ENCODE peak calls at places on chromosomes 1 and 21, in four cellular contexts. One of them, this sample, is unnamed.

GRCh38 chr1:220879509-220880366 is 495 bp downstream of the HLX start:
- DNase-seq in heart left ventricle: peak; percentile 83
- DNase-seq in adrenal gland: peak; percentile 46
- DNase-seq in left ventricle myocardium inferior: peak; percentile 64
- DNase-seq in this sample: peak; percentile 47

GRCh38 chr1:66383168-66383567 is 150.8 kb upstream of the SGIP1 start:
- DNase-seq in heart left ventricle: no peak
- DNase-seq in adrenal gland: no peak
- DNase-seq in left ventricle myocardium inferior: no peak
- DNase-seq in this sample: no peak

GRCh38 chr1:9529190-9529589 is 10.1 kb upstream of the SLC25A33 start:
- DNase-seq in heart left ventricle: no peak
- DNase-seq in adrenal gland: no peak
- DNase-seq in left ventricle myocardium inferior: no peak
- DNase-seq in this sample: peak; percentile 17

GRCh38 chr1:9537863-9538668 is 1.2 kb upstream of the SLC25A33 start:
- DNase-seq in heart left ventricle: no peak
- DNase-seq in adrenal gland: no peak
- DNase-seq in left ventricle myocardium inferior: no peak
- DNase-seq in this sample: no peak

GRCh38 chr1:213953816-213954215 is 34.0 kb upstream of the PROX1 start:
- DNase-seq in heart left ventricle: no peak
- DNase-seq in adrenal gland: no peak
- DNase-seq in left ventricle myocardium inferior: no peak
- DNase-seq in this sample: no peak

GRCh38 chr1:168443899-168444298 is 99.9 kb downstream of the XCL2 start:
- DNase-seq in heart left ventricle: no peak
- DNase-seq in adrenal gland: no peak
- DNase-seq in left ventricle myocardium inferior: no peak
- DNase-seq in this sample: no peak

GRCh38 chr1:201739492-201740085 is 89.4 kb upstream of the IPO9 start:
- DNase-seq in heart left ventricle: peak; percentile 82
- DNase-seq in adrenal gland: peak; percentile 64
- DNase-seq in left ventricle myocardium inferior: peak; percentile 74
- DNase-seq in this sample: peak; percentile 61

GRCh38 chr1:218823291-218823900 is 350.3 kb upstream of the LYPLAL1 start:
- DNase-seq in heart left ventricle: no peak
- DNase-seq in adrenal gland: no peak
- DNase-seq in left ventricle myocardium inferior: no peak
- DNase-seq in this sample: peak; percentile 81

GRCh38 chr1:22913421-22913820 is 59.2 kb downstream of the LACTBL1 start:
- DNase-seq in heart left ventricle: no peak
- DNase-seq in adrenal gland: no peak
- DNase-seq in left ventricle myocardium inferior: no peak
- DNase-seq in this sample: no peak

GRCh38 chr1:77716065-77716464 is 33.6 kb upstream of the ZZZ3 start:
- DNase-seq in heart left ventricle: no peak
- DNase-seq in adrenal gland: no peak
- DNase-seq in left ventricle myocardium inferior: no peak
- DNase-seq in this sample: no peak

GRCh38 chr1:44602675-44603610 is 71.3 kb downstream of the TMEM53 start:
- DNase-seq in heart left ventricle: no peak
- DNase-seq in adrenal gland: no peak
- DNase-seq in left ventricle myocardium inferior: no peak
- DNase-seq in this sample: no peak

GRCh38 chr1:109783436-109783835 is 19.7 kb upstream of the EPS8L3 start:
- DNase-seq in heart left ventricle: no peak
- DNase-seq in adrenal gland: peak; percentile 54
- DNase-seq in left ventricle myocardium inferior: peak; percentile 11
- DNase-seq in this sample: peak; percentile 78

GRCh38 chr1:192702212-192702993 is 66.5 kb downstream of the RGS13 start:
- DNase-seq in heart left ventricle: no peak
- DNase-seq in adrenal gland: no peak
- DNase-seq in left ventricle myocardium inferior: no peak
- DNase-seq in this sample: peak; percentile 67

GRCh38 chr1:233480198-233480597 is 133.7 kb upstream of the KCNK1 start:
- DNase-seq in heart left ventricle: no peak
- DNase-seq in adrenal gland: no peak
- DNase-seq in left ventricle myocardium inferior: peak; percentile 15
- DNase-seq in this sample: no peak

GRCh38 chr21:15132781-15133180 is 68.0 kb upstream of the NRIP1 start:
- DNase-seq in heart left ventricle: no peak
- DNase-seq in adrenal gland: no peak
- DNase-seq in left ventricle myocardium inferior: no peak
- DNase-seq in this sample: no peak

GRCh38 chr1:167165948-167166702 is 54.6 kb upstream of the POU2F1 start:
- DNase-seq in heart left ventricle: no peak
- DNase-seq in adrenal gland: no peak
- DNase-seq in left ventricle myocardium inferior: no peak
- DNase-seq in this sample: no peak

GRCh38 chr1:178645157-178645825 is 79.8 kb upstream of the RALGPS2 start:
- DNase-seq in heart left ventricle: no peak
- DNase-seq in adrenal gland: no peak
- DNase-seq in left ventricle myocardium inferior: no peak
- DNase-seq in this sample: no peak

GRCh38 chr1:199759268-199759724 is 268.2 kb upstream of the NR5A2 start:
- DNase-seq in heart left ventricle: no peak
- DNase-seq in adrenal gland: no peak
- DNase-seq in left ventricle myocardium inferior: no peak
- DNase-seq in this sample: peak; percentile 32

GRCh38 chr1:237428809-237429208 is 386.8 kb downstream of the RYR2 start:
- DNase-seq in heart left ventricle: no peak
- DNase-seq in adrenal gland: no peak
- DNase-seq in left ventricle myocardium inferior: no peak
- DNase-seq in this sample: no peak

GRCh38 chr1:212531267-212531666 is 77.3 kb upstream of the ATF3 start:
- DNase-seq in heart left ventricle: no peak
- DNase-seq in adrenal gland: no peak
- DNase-seq in left ventricle myocardium inferior: no peak
- DNase-seq in this sample: no peak

GRCh38 chr1:239386453-239387303 is at the start of gene CHRM3:
- DNase-seq in heart left ventricle: peak; percentile 60
- DNase-seq in adrenal gland: peak; percentile 34
- DNase-seq in left ventricle myocardium inferior: no peak
- DNase-seq in this sample: no peak

GRCh38 chr1:12048376-12048775 is 14.7 kb upstream of the TNFRSF8 start:
- DNase-seq in heart left ventricle: no peak
- DNase-seq in adrenal gland: no peak
- DNase-seq in left ventricle myocardium inferior: no peak
- DNase-seq in this sample: no peak

DNA sequence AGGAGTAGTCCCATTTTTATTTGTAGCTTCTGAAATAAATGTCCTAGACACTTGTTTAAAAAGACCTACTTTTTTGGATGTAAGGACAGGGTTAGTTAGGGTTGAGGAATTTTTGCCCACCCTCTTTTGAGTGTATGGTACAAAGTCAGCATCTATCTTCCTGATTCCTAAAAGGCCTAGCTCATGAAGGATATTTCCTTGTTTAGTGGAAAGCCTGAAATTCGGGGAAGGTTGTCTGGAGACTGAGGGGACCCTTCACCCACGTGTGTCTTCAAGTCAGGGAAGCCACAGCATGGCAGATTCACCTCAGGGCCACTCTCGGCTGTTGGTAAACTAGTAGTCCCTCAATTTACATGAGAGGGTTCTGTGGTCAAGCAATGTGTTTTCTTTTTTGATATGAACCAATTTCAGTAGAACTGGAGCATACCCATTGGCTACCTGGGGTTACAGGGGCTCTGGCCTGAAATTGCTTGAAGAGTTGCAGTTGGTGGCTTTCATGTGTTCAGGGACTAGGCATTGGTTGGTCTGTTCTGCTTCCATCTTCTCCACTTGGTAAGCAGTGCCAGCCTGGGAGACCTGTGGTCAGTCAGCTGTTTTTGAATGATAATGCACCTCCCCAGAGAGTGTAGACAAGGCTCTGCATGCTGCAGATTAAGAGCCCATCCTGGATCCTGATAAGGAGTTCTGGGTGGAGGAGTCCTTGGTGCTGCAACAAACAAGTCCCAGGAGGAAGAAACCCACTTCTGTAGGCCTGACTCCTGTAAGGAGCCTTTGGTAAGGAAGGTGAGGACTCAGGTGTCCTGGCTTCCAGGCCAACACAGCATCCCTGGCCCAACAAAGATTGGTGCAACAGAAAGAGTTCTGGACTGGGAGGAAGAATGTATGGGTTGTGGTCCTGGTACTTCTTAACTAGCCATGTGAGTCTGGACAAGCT is 6.3 kb downstream of the BTG2 start:
- DNase-seq in heart left ventricle: no peak
- DNase-seq in adrenal gland: no peak
- DNase-seq in left ventricle myocardium inferior: no peak
- DNase-seq in this sample: no peak
- H3K4me3 ChIP-seq in heart left ventricle: no peak overlapping the region
- H3K4me3 ChIP-seq in adrenal gland: no peak overlapping the region
- H3K4me3 ChIP-seq in left ventricle myocardium inferior: no peak overlapping the region
- H3K4me3 ChIP-seq in this sample: no peak overlapping the region

GRCh38 chr21:36929622-36930021 is 36.8 kb downstream of the HLCS start:
- DNase-seq in heart left ventricle: no peak
- DNase-seq in adrenal gland: no peak
- DNase-seq in left ventricle myocardium inferior: no peak
- DNase-seq in this sample: peak; percentile 20
- TF ChIP-seq CTCF in heart left ventricle: no peak
- TF ChIP-seq CTCF in adrenal gland: no peak
- TF ChIP-seq CTCF in left ventricle myocardium inferior: no peak
- TF ChIP-seq CTCF in this sample: peak; percentile 16

GRCh38 chr1:40981702-40982448 is 2.4 kb downstream of the CTPS1 start:
- DNase-seq in heart left ventricle: no peak
- DNase-seq in adrenal gland: no peak
- DNase-seq in left ventricle myocardium inferior: no peak
- DNase-seq in this sample: peak; percentile 31
- H3K4me3 ChIP-seq in heart left ventricle: no peak overlapping the region
- H3K4me3 ChIP-seq in adrenal gland: no peak overlapping the region
- H3K4me3 ChIP-seq in left ventricle myocardium inferior: peak overlapping the region; percentile 37
- H3K4me3 ChIP-seq in this sample: peak overlapping the region; percentile 63

GRCh38 chr1:19646771-19647319 is 2.7 kb downstream of the NBL1 start:
- DNase-seq in heart left ventricle: no peak
- DNase-seq in adrenal gland: no peak
- DNase-seq in left ventricle myocardium inferior: no peak
- DNase-seq in this sample: no peak

GRCh38 chr1:19648239-19648638 is 4.1 kb downstream of the NBL1 start:
- DNase-seq in heart left ventricle: no peak
- DNase-seq in adrenal gland: no peak
- DNase-seq in left ventricle myocardium inferior: no peak
- DNase-seq in this sample: no peak

GRCh38 chr1:19650416-19651140 is 6.5 kb downstream of the NBL1 start:
- DNase-seq in heart left ventricle: no peak
- DNase-seq in adrenal gland: no peak
- DNase-seq in left ventricle myocardium inferior: no peak
- DNase-seq in this sample: no peak

GRCh38 chr1:19647643-19648042 is 3.5 kb downstream of the NBL1 start:
- DNase-seq in heart left ventricle: no peak
- DNase-seq in adrenal gland: no peak
- DNase-seq in left ventricle myocardium inferior: no peak
- DNase-seq in this sample: no peak

GRCh38 chr1:19648689-19649088 is 4.6 kb downstream of the NBL1 start:
- DNase-seq in heart left ventricle: no peak
- DNase-seq in adrenal gland: no peak
- DNase-seq in left ventricle myocardium inferior: no peak
- DNase-seq in this sample: peak; percentile 35
- TF ChIP-seq CTCF in heart left ventricle: peak; percentile 35
- TF ChIP-seq CTCF in adrenal gland: peak; percentile 13
- TF ChIP-seq CTCF in left ventricle myocardium inferior: peak; percentile 31
- TF ChIP-seq CTCF in this sample: peak; percentile 21

This sample was measured in fibroblast of pulmonary artery.